ENCODE peak calls at places on chromosomes 7 and 10, in five cellular contexts. H is ovary, C is heart left ventricle, X is right cardiac atrium, G is IMR-90. N is an unnamed sample. For H3K4me1, the result is how much of the 10 kb centered on the place peaks cover.

GRCh38 chr10:47420305-47421056 is 36.4 kb upstream of the ZNF488 start:
- DNase-seq in G (no peak), H (no peak), C (no peak), X (no peak), N (no peak)

GRCh38 chr10:5400843-5401242 is 3.8 kb downstream of the TUBAL3 start:
- DNase-seq in H (no peak), G (no peak), C (no peak), X (no peak), N (no peak)

GRCh38 chr7:45048748-45049147 is 40.0 kb downstream of the NACAD start:
- DNase-seq in G (no peak), H (no peak), X (no peak), C (no peak), N (no peak)

GRCh38 chr10:26739087-26739631 is 41.7 kb downstream of the PDSS1 start:
- DNase-seq in G (no peak), X (no peak), C (no peak), H (no peak), N (no peak)

GRCh38 chr10:23412223-23412622 is 26.7 kb upstream of the OTUD1 start:
- DNase-seq in C (no peak), X (no peak), G (peak), H (no peak), N (no peak)

GRCh38 chr7:75906991-75907667 is 7.8 kb upstream of the POR start:
- DNase-seq in H (no peak), C (peak), G (no peak), X (no peak), N (no peak)

GRCh38 chr7:151776446-151776845 is 100.5 kb downstream of the PRKAG2 start:
- DNase-seq in X (no peak), G (no peak), H (peak), C (peak), N (no peak)

GRCh38 chr7:917255-918117 is 37.0 kb downstream of the ADAP1 start:
- DNase-seq in H (no peak), G (no peak), C (peak), X (peak), N (no peak)

GRCh38 chr10:124621637-124622036 is 122.5 kb downstream of the FAM53B start:
- DNase-seq in C (no peak), G (no peak), X (no peak), H (no peak), N (no peak)

GRCh38 chr7:158567153-158567603 is 20.4 kb downstream of the PTPRN2 start:
- DNase-seq in H (no peak), X (no peak), C (no peak), G (no peak), N (no peak)

GRCh38 chr10:125062244-125063208 is 97.8 kb downstream of the CTBP2 start:
- DNase-seq in G (no peak), H (no peak), C (peak), X (peak), N (no peak)

GRCh38 chr7:152678133-152678645 is 2.2 kb upstream of the XRCC2 start:
- DNase-seq in X (no peak), C (no peak), H (no peak), G (no peak), N (no peak)

GRCh38 chr10:93393231-93393630 is 88.9 kb downstream of the MYOF start:
- DNase-seq in G (no peak), C (no peak), X (no peak), H (no peak), N (no peak)

GRCh38 chr7:157686285-157686894 is 349.6 kb downstream of the DNAJB6 start:
- DNase-seq in C (no peak), G (no peak), H (no peak), X (no peak), N (no peak)

GRCh38 chr10:46026106-46026505 is 4.3 kb downstream of the NCOA4 start:
- DNase-seq in G (no peak), C (no peak), X (no peak), H (no peak), N (no peak)

GRCh38 chr7:131654249-131654558 is 97.8 kb upstream of the PODXL start:
- DNase-seq in G (no peak), C (no peak), H (no peak), X (no peak), N (no peak)

GRCh38 chr10:132148261-132149251 is 38.2 kb upstream of the DPYSL4 start:
- DNase-seq in H (no peak), C (peak), G (no peak), X (no peak), N (no peak)

GRCh38 chr10:124557167-124557566 is 95.5 kb downstream of the LHPP start:
- DNase-seq in C (peak), G (no peak), H (no peak), X (peak), N (no peak)

GRCh38 chr7:111763221-111763791 is 201.0 kb upstream of the IMMP2L start:
- DNase-seq in C (no peak), H (no peak), X (peak), G (peak), N (no peak)

GRCh38 chr7:90772410-90772809 is 176.3 kb downstream of the CDK14 start:
- DNase-seq in G (no peak), X (no peak), H (no peak), C (no peak), N (no peak)

GRCh38 chr10:44311563-44311905 is 73.4 kb downstream of the CXCL12 start:
- DNase-seq in H (no peak), X (no peak), C (no peak), G (no peak), N (no peak)

GRCh38 chr10:34794835-34795234 is 20.3 kb downstream of the PARD3 start:
- DNase-seq in C (no peak), G (no peak), X (no peak), H (no peak), N (no peak)

GRCh38 chr10:34791228-34791627 is 23.9 kb downstream of the PARD3 start:
- DNase-seq in H (no peak), C (no peak), G (no peak), X (no peak), N (no peak)

GRCh38 chr10:34792881-34793280 is 22.2 kb downstream of the PARD3 start:
- DNase-seq in H (no peak), X (no peak), G (no peak), C (no peak), N (no peak)

GRCh38 chr10:34789993-34790506 is 25.0 kb downstream of the PARD3 start:
- DNase-seq in C (no peak), X (no peak), H (no peak), G (no peak), N (no peak)

DNA sequence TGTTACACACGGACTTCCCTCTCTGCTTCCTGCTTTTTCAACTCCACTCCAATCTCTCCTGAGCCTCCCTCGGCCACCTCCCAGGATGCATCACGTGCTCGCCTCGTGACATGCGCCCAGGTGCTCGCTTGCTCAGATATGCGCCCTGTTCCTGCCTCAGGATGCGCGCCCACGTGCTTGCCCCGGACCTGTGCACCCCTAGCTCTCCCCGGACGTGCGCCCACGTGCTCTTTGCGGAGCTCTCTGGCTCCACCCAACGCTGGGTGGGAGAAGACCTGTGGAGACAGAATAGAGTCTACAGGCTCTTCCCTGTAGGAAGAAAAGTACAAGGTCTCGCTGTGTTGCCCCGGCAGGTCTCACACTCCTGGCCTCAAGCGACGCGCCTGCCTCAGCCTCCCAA is 23.1 kb downstream of the PARD3 start:
- DNase-seq in X (no peak), H (no peak), G (no peak), C (no peak), N (no peak)
- H3K4me1 ChIP-seq in X (under half), H (under half), G (under half), C (under half), N (under half)

DNA sequence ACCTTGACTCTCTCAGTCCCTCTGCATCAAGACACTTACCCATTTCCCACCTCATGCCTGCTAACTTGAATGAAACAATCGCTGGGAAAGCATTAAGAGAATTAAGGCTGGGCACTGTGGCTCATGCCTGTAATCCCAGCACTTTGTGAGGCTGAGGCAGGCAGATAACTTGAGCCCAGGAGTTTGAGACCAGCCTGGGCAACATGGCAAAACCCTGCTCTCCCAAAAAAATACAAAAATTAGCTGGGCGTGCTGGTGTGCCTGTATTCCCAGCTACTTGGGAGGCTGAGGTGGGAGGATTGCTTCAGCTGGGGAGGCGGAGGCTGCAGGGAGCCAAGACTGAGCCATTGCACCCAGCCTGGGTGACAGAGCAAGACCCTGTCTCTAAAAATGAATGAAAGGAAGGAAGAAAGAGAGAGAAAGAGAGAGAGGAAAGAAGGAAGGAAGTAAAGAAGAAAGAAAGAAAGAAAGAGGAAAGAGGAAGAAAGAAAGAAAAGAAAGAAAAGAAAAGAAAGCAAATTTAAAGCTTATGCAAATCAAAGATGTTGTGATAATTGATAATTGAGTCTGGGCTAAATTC is 646 bp downstream of the SERPINE1 start:
- DNase-seq in G (no peak), C (no peak), X (no peak), H (no peak), N (no peak)
- H3K4me3 ChIP-seq in G (peak), C (peak), X (peak), H (peak), N (no peak)

DNA sequence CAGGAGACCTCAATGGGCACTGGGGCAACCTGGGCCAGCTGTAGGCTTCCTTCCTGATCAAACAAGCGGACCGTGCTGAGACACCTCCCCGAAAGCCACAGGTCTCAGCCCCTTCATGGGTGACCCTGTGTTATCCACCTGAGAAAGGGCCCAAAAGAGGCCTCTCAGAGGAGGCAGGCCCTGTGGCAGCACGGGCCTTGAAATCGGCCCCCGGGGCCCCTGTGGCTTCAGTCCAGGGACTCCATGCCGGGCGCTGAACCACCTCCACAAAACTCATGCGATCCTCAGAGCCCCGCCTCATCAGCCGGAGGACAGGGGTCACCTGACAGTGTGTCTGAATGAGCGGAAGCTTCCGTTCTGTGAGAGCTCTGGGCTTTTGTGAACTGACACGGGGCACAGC is 307.1 kb downstream of the PAXIP1 start:
- DNase-seq in H (no peak), C (no peak), G (no peak), X (no peak), N (no peak)
- H3K4me1 ChIP-seq in H (under half), C (under half), G (under half), X (under half), N (under half)

GRCh38 chr7:55366461-55367138 is 1.5 kb downstream of the LANCL2 start:
- DNase-seq in H (no peak), C (no peak), X (no peak), G (no peak), N (no peak)
- H3K4me3 ChIP-seq in H (peak), C (peak), X (peak), G (peak), N (peak)

GRCh38 chr7:101869901-101870290 is 52.5 kb downstream of the CUX1 start:
- DNase-seq in G (no peak), H (no peak), C (no peak), X (no peak), N (no peak)
- H3K4me1 ChIP-seq in G (under half), H (under half), C (under half), X (under half), N (under half)